ENCODE peak calls at places on chromosomes 16 and 17, in ten cellular contexts. R is HFFc6; N is RPMI8226; P is H54; A is GM12878; H is CD14-positive monocyte; E is prostate gland; F is AG08396; K is CD4-positive, alpha-beta T cell; V is germinal center. C is an unnamed sample.

GRCh38 chr17:50256826-50257573 is 17.3 kb upstream of the TMEM92 start:
- DNase-seq in P (no peak), H (no peak), E (no peak), F (no peak), R (no peak), N (no peak), V (peak), K (no peak), A (no peak), C (no peak)

GRCh38 chr16:81497690-81498089 is 53.1 kb downstream of the CMIP start:
- DNase-seq in H (peak), P (no peak), K (no peak), A (no peak), N (no peak), E (no peak), R (no peak), F (no peak), V (peak), C (no peak)

GRCh38 chr16:58636474-58636873 is 6.8 kb upstream of the CNOT1 start:
- DNase-seq in H (no peak), F (no peak), V (no peak), N (peak), E (no peak), K (no peak), R (no peak), P (no peak), A (no peak), C (peak)

GRCh38 chr17:28849281-28849680 is 5.5 kb upstream of the ERAL1 start:
- DNase-seq in R (peak), A (no peak), E (no peak), H (no peak), V (no peak), K (no peak), N (peak), F (no peak), P (no peak), C (no peak)

GRCh38 chr16:72464597-72465368 is 292.8 kb upstream of the PMFBP1 start:
- DNase-seq in R (no peak), V (no peak), A (no peak), H (no peak), N (no peak), F (no peak), E (no peak), K (no peak), P (no peak), C (no peak)

GRCh38 chr16:25747160-25747758 is 55.5 kb downstream of the HS3ST4 start:
- DNase-seq in P (no peak), E (no peak), N (peak), A (no peak), V (no peak), H (no peak), R (no peak), F (no peak), K (no peak), C (peak)

GRCh38 chr17:77424585-77425344 is 284.0 kb downstream of the SEC14L1 start:
- DNase-seq in A (no peak), P (peak), E (no peak), N (peak), K (no peak), V (no peak), R (peak), F (peak), H (no peak), C (peak)

GRCh38 chr17:7575481-7575883 is 4.0 kb upstream of the CD68 start:
- DNase-seq in N (no peak), E (no peak), V (no peak), F (no peak), P (no peak), H (no peak), A (no peak), R (no peak), K (no peak), C (no peak)

GRCh38 chr17:29018788-29019474 is 13.1 kb upstream of the SEZ6 start:
- DNase-seq in K (no peak), E (no peak), V (no peak), R (no peak), N (no peak), A (no peak), H (no peak), F (no peak), P (no peak), C (no peak)

GRCh38 chr16:59573528-59574271 is 839.6 kb upstream of the GOT2 start:
- DNase-seq in V (no peak), E (no peak), F (peak), A (no peak), H (no peak), N (no peak), R (peak), P (no peak), K (no peak), C (no peak)

GRCh38 chr17:63838586-63839184 is 3.8 kb downstream of the SMARCD2 start:
- DNase-seq in A (no peak), N (no peak), K (no peak), V (no peak), R (peak), E (peak), P (no peak), F (peak), H (no peak), C (peak)

GRCh38 chr16:87496101-87496801 is 3.4 kb upstream of the ZCCHC14 start:
- DNase-seq in V (no peak), P (no peak), E (no peak), H (no peak), R (no peak), K (no peak), N (no peak), A (peak), F (no peak), C (no peak)

GRCh38 chr17:40309938-40310510 is 1.0 kb downstream of the RARA start:
- DNase-seq in H (no peak), P (no peak), K (no peak), N (peak), V (no peak), E (no peak), F (no peak), A (no peak), R (no peak), C (no peak)

GRCh38 chr16:19846421-19846820 is 38.2 kb downstream of the GPRC5B start:
- DNase-seq in N (no peak), K (no peak), P (no peak), F (no peak), A (no peak), V (no peak), E (no peak), R (no peak), H (no peak), C (no peak)

GRCh38 chr16:68190745-68191510 is 45.0 kb downstream of the ESRP2 start:
- DNase-seq in F (no peak), V (no peak), E (no peak), R (peak), N (no peak), K (no peak), H (no peak), P (no peak), A (no peak), C (no peak)

GRCh38 chr17:77651983-77652382 is 306.5 kb upstream of the TNRC6C start:
- DNase-seq in P (no peak), N (no peak), E (no peak), V (no peak), R (no peak), H (no peak), A (no peak), K (no peak), F (no peak), C (peak)

GRCh38 chr17:15947331-15947730 is 2.4 kb downstream of the ADORA2B start:
- DNase-seq in F (peak), K (no peak), N (no peak), P (no peak), V (no peak), R (no peak), H (no peak), A (no peak), E (no peak), C (no peak)

GRCh38 chr17:42354956-42355843 is 33.0 kb downstream of the STAT3 start:
- DNase-seq in R (no peak), F (no peak), N (no peak), P (no peak), A (no peak), V (no peak), K (no peak), E (no peak), H (no peak), C (no peak)

GRCh38 chr17:63647065-63647725 is 25.0 kb downstream of the MAP3K3 start:
- DNase-seq in V (no peak), E (peak), N (no peak), F (peak), A (no peak), P (no peak), R (peak), H (no peak), K (no peak), C (peak)

GRCh38 chr17:43790311-43790940 is 10.2 kb downstream of the CFAP97D1 start:
- DNase-seq in K (no peak), H (no peak), A (no peak), E (peak), R (peak), V (no peak), F (no peak), P (no peak), N (peak), C (no peak)

GRCh38 chr16:81894592-81894991 is 115.5 kb downstream of the PLCG2 start:
- DNase-seq in F (no peak), A (no peak), K (no peak), R (no peak), E (no peak), N (no peak), H (no peak), P (no peak), V (no peak), C (no peak)

GRCh38 chr17:47665655-47666054 is 15.9 kb downstream of the KPNB1 start:
- DNase-seq in R (no peak), F (no peak), K (no peak), P (no peak), E (no peak), V (no peak), H (no peak), A (no peak), N (no peak), C (no peak)

GRCh38 chr16:55297062-55297909 is 26.7 kb upstream of the IRX6 start:
- DNase-seq in H (no peak), E (no peak), K (no peak), N (no peak), P (no peak), V (no peak), F (no peak), A (no peak), R (no peak), C (peak)

GRCh38 chr17:57442914-57443571 is 186.7 kb downstream of the MSI2 start:
- DNase-seq in H (no peak), A (no peak), E (peak), K (peak), F (no peak), P (peak), V (peak), R (no peak), N (no peak), C (peak)

GRCh38 chr17:65487161-65487560 is 74.3 kb downstream of the AXIN2 start:
- DNase-seq in E (no peak), N (peak), K (no peak), H (no peak), A (no peak), V (no peak), P (no peak), R (no peak), F (no peak), C (no peak)

GRCh38 chr16:84358601-84359295 is 9.6 kb upstream of the ATP2C2 start:
- DNase-seq in P (no peak), N (no peak), R (no peak), V (no peak), F (no peak), E (no peak), A (no peak), K (no peak), H (no peak), C (no peak)

GRCh38 chr16:1180772-1181714 is 28.1 kb downstream of the CACNA1H start:
- DNase-seq in V (no peak), K (no peak), E (no peak), A (no peak), N (no peak), F (no peak), H (no peak), R (no peak), P (no peak), C (no peak)

GRCh38 chr16:30649725-30650368 is 913 bp upstream of the PRR14 start:
- DNase-seq in K (no peak), A (no peak), H (no peak), E (no peak), V (no peak), N (peak), P (no peak), F (no peak), R (no peak), C (no peak)

GRCh38 chr17:58224315-58224714 is 5.3 kb upstream of the MKS1 start:
- DNase-seq in P (peak), E (no peak), F (no peak), A (no peak), R (peak), V (no peak), H (no peak), N (no peak), K (no peak), C (no peak)

GRCh38 chr16:81251871-81252270 is 13.4 kb downstream of the BCO1 start:
- DNase-seq in H (no peak), E (no peak), N (no peak), V (no peak), F (peak), A (no peak), P (no peak), R (peak), K (no peak), C (peak)

GRCh38 chr16:17171250-17172143 is 299.3 kb downstream of the XYLT1 start:
- DNase-seq in N (no peak), K (no peak), H (peak), V (no peak), A (no peak), E (no peak), F (no peak), P (no peak), R (no peak), C (no peak)

GRCh38 chr16:57185446-57185944 is 344 bp downstream of the PSME3IP1 start:
- DNase-seq in N (peak), F (peak), V (peak), K (peak), A (no peak), H (no peak), P (peak), R (peak), E (peak), C (no peak)

GRCh38 chr17:60354223-60354622 is 37.7 kb downstream of the USP32 start:
- DNase-seq in A (no peak), H (no peak), E (no peak), K (no peak), P (peak), V (no peak), N (no peak), F (peak), R (peak), C (no peak)

GRCh38 chr17:17075037-17075755 is 32.9 kb downstream of the MPRIP start:
- DNase-seq in H (peak), A (no peak), E (no peak), N (no peak), P (no peak), R (peak), K (peak), V (no peak), F (peak), C (no peak)

GRCh38 chr16:79600636-79601091 is at the start of gene MAF:
- DNase-seq in N (peak), E (peak), R (no peak), F (peak), H (peak), A (no peak), K (peak), V (peak), P (no peak), C (peak)

GRCh38 chr17:40551091-40551873 is 14.0 kb downstream of the CCR7 start:
- DNase-seq in E (no peak), A (no peak), R (peak), F (peak), K (no peak), N (no peak), V (no peak), P (no peak), H (no peak), C (no peak)

GRCh38 chr16:83952587-83952939 is 477 bp upstream of the OSGIN1 start:
- DNase-seq in K (no peak), V (no peak), E (peak), H (peak), P (no peak), N (no peak), A (no peak), R (no peak), F (peak), C (no peak)

GRCh38 chr17:77071925-77072490 is 68.8 kb upstream of the SEC14L1 start:
- DNase-seq in N (no peak), E (no peak), A (no peak), F (no peak), P (no peak), K (no peak), V (no peak), H (no peak), R (no peak), C (no peak)

GRCh38 chr17:35942588-35943186 is 826 bp downstream of the LYZL6 start:
- DNase-seq in P (no peak), F (no peak), K (no peak), A (no peak), V (no peak), E (no peak), N (no peak), R (no peak), H (no peak), C (no peak)

C was measured in ELF-1.